ENCODE peak calls at places on chromosomes 4 and X, in ten cellular contexts. B is ovary, X is A549, A is GM12878, O is suprapubic skin, Q is SK-N-SH, P is stomach, D is K562, S is tibial nerve, U is upper lobe of left lung. N is an unnamed sample. For H3K4me1, the result is how much of the 10 kb centered on the place peaks cover.

GRCh38 chrX:21972721-21973120 is 32.2 kb downstream of the SMS start:
- DNase-seq in X (peak), B (no peak), S (no peak), O (no peak), Q (no peak), U (no peak), D (no peak), A (no peak), P (no peak), N (no peak)

GRCh38 chrX:8783100-8784098 is 17.8 kb downstream of the FAM9A start:
- DNase-seq in Q (peak), U (peak), P (no peak), S (peak), X (peak), A (no peak), O (no peak), D (peak), B (no peak), N (no peak)

GRCh38 chr4:102732678-102733445 is 27.9 kb downstream of the MANBA start:
- DNase-seq in S (no peak), D (no peak), B (no peak), X (no peak), O (no peak), P (no peak), U (no peak), A (no peak), Q (no peak), N (no peak)

GRCh38 chrX:110286126-110286525 is 31.8 kb downstream of the AMMECR1 start:
- DNase-seq in Q (no peak), A (no peak), O (no peak), S (no peak), D (no peak), P (no peak), X (peak), U (no peak), B (no peak), N (peak)

GRCh38 chr4:39942507-39942906 is 35.2 kb downstream of the PDS5A start:
- DNase-seq in A (no peak), O (no peak), X (no peak), Q (no peak), S (no peak), P (no peak), B (no peak), D (no peak), U (no peak), N (no peak)

GRCh38 chrX:2707334-2707760 is 16.3 kb downstream of the CD99 start:
- DNase-seq in O (peak), X (peak), S (peak), Q (peak), A (peak), D (peak), P (peak), U (peak), B (no peak), N (peak)

GRCh38 chr4:95830647-95831046 is 9.2 kb upstream of the PDHA2 start:
- DNase-seq in O (no peak), P (no peak), D (no peak), S (no peak), A (no peak), B (no peak), U (no peak), X (no peak), Q (no peak), N (no peak)

GRCh38 chr4:7426525-7427171 is 8.1 kb downstream of the PSAPL1 start:
- DNase-seq in D (no peak), B (no peak), A (no peak), S (no peak), P (peak), X (no peak), O (peak), Q (peak), U (peak), N (peak)

GRCh38 chrX:119187298-119187697 is 48.8 kb upstream of the PGRMC1 start:
- DNase-seq in P (no peak), S (no peak), B (no peak), X (peak), A (no peak), U (no peak), D (peak), O (no peak), Q (no peak), N (no peak)

GRCh38 chr4:815464-816146 is 10.3 kb downstream of the CPLX1 start:
- DNase-seq in P (no peak), B (no peak), X (no peak), Q (no peak), D (no peak), S (no peak), U (peak), O (peak), A (no peak), N (peak)

GRCh38 chr4:94974773-94975172 is 217.0 kb downstream of the BMPR1B start:
- DNase-seq in B (no peak), X (peak), S (no peak), O (no peak), U (no peak), Q (no peak), D (no peak), A (no peak), P (no peak), N (no peak)

GRCh38 chrX:15785176-15785735 is 5.0 kb upstream of the ZRSR2 start:
- DNase-seq in O (no peak), P (no peak), Q (no peak), S (no peak), A (no peak), D (no peak), U (no peak), B (no peak), X (no peak), N (no peak)

GRCh38 chr4:7198440-7199128 is 6.2 kb downstream of the SORCS2 start:
- DNase-seq in X (no peak), D (no peak), P (no peak), Q (no peak), A (no peak), B (no peak), O (peak), U (peak), S (no peak), N (peak)

GRCh38 chr4:111854494-111855087 is 290.7 kb upstream of the FAM241A start:
- DNase-seq in B (no peak), Q (peak), A (no peak), S (no peak), O (no peak), P (no peak), X (peak), D (peak), U (no peak), N (no peak)

GRCh38 chrX:129781134-129782014 is 1.6 kb downstream of the SASH3 start:
- DNase-seq in X (no peak), B (no peak), O (no peak), U (peak), S (no peak), P (peak), D (no peak), A (peak), Q (no peak), N (no peak)

GRCh38 chr4:123452585-123452984 is 56.0 kb downstream of the SPRY1 start:
- DNase-seq in S (peak), P (peak), X (peak), U (peak), O (no peak), Q (peak), B (no peak), A (no peak), D (no peak), N (peak)

DNA sequence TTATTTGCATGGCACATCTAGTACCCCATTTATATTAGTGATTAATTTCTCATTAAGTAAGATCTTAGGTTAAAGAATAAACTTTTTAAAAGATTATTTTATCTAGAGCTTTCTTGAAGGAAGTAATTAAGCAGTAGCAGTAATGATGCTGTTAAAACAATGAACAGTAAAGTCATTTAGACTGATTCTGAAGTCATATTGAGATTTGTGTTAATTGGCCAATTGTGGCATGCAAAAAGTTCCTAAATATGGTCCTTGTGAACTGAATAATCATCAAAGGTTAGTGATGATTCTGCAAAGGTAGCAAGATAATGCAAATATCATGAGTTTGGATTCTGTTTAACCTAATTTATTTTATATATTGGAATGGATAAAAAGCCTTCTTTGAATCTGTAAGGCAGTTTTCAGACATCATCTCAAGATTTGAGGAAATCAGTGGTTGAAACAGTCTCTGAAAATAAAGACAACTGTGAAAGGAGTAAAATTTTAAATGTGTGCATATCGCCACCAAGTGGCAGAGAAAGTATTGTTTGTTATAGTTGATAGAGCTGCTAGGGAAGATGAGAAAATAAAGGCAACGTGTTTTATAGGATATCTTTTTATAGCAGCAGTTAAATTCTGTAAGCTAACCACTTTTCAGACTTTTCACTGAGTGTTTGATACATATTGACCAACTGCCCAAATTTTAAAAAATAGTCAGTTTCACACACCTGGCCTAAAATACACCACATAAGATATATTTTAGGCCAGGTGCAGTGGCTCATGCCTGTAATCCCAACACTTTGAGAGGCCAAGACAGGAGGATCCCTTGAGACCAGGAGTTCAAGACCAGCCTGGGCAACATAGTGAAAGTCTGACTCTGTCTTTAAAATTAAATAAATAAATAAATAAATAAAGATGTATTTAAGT is 79.6 kb downstream of the CCKAR start:
- DNase-seq in X (peak), D (peak), A (peak), P (no peak), O (no peak), B (no peak), U (no peak), S (peak), Q (peak), N (no peak)
- H3K27ac ChIP-seq in X (no peak), D (no peak), A (no peak), P (no peak), O (no peak), B (no peak), U (no peak), S (no peak), Q (no peak), N (no peak)

GRCh38 chrX:133776072-133776471 is 209.3 kb downstream of the GPC3 start:
- DNase-seq in D (peak), A (no peak), X (peak), S (no peak), P (peak), B (no peak), Q (peak), O (no peak), U (peak), N (no peak)
- TF ChIP-seq EP300 in D (no peak), A (no peak), X (no peak), S (no peak), P (no peak), B (no peak), Q (no peak), O (no peak), U (no peak), N (no peak)

DNA sequence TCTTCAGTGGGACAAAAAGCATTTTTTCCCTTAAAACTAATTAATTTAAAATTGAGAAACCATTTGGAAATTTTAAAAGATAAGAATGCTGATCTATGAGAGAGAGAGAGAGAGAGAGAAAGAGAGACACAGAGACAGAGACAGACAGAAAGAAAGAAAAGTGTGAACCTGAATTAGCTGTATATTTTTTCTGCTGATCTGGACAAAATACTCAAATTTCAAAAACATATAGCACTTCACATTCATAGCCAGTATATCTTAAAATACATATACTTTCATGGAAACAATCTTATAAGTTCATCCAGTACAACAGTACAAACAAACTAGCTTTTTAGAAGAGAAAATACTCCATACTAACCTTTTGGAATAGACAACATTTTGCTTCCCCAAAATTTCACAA is 18.4 kb downstream of the ENOX2 start:
- DNase-seq in P (no peak), A (no peak), X (no peak), O (no peak), U (no peak), B (no peak), Q (no peak), S (no peak), D (no peak), N (no peak)
- H3K4me1 ChIP-seq in P (under half), A (under half), X (under half), O (under half), U (under half), B (under half), Q (under half), S (under half), D (under half), N (under half)

GRCh38 chr4:90126805-90127204 is 389 bp upstream of the CCSER1 start:
- DNase-seq in D (no peak), S (no peak), X (no peak), A (no peak), P (no peak), B (no peak), U (no peak), Q (no peak), O (no peak), N (no peak)
- H3K27ac ChIP-seq in D (no peak), S (peak), X (no peak), A (no peak), P (peak), B (no peak), U (no peak), Q (no peak), O (peak), N (peak)